ENCODE peak calls at places on chromosomes 12 and 14, in eight cellular contexts. O, E, L, X, B, I, A and W are unnamed samples.

GRCh38 chr12:46942579-46942978 is 116.8 kb upstream of the SLC38A4 start:
- DNase-seq in O (no peak), E (no peak), L (no peak), X (no peak), B (no peak), I (peak), A (no peak), W (no peak)

GRCh38 chr14:98189521-98189920 is 1082.5 kb downstream of the BCL11B start:
- DNase-seq in O (no peak), E (no peak), L (no peak), X (no peak), B (peak), I (no peak), A (no peak), W (no peak)

GRCh38 chr14:65531148-65531547 is 118.6 kb downstream of the FUT8 start:
- DNase-seq in O (no peak), E (no peak), L (no peak), X (no peak), B (no peak), I (no peak), A (no peak), W (no peak)

GRCh38 chr12:111034148-111034910 is 114.0 kb upstream of the MYL2 start:
- DNase-seq in O (peak), E (peak), L (peak), X (no peak), B (no peak), I (no peak), A (no peak), W (peak)

GRCh38 chr12:55280991-55281390 is 15.4 kb downstream of the OR6C6 start:
- DNase-seq in O (no peak), E (no peak), L (no peak), X (no peak), B (no peak), I (no peak), A (no peak), W (no peak)

GRCh38 chr14:89736866-89737265 is 217.7 kb downstream of the EFCAB11 start:
- DNase-seq in O (no peak), E (no peak), L (no peak), X (no peak), B (no peak), I (no peak), A (no peak), W (no peak)

GRCh38 chr14:77498120-77498979 is at the start of gene ISM2:
- DNase-seq in O (no peak), E (peak), L (peak), X (peak), B (peak), I (peak), A (peak), W (peak)

GRCh38 chr14:100673085-100673806 is 53.4 kb upstream of the DLK1 start:
- DNase-seq in O (no peak), E (no peak), L (peak), X (peak), B (no peak), I (no peak), A (peak), W (peak)

GRCh38 chr12:92411687-92412086 is 266.0 kb upstream of the BTG1 start:
- DNase-seq in O (no peak), E (no peak), L (no peak), X (no peak), B (no peak), I (no peak), A (no peak), W (no peak)

GRCh38 chr14:67584931-67585330 is 15.1 kb downstream of the PIGH start:
- DNase-seq in O (no peak), E (no peak), L (no peak), X (no peak), B (no peak), I (no peak), A (no peak), W (no peak)

GRCh38 chr14:53004976-53005375 is 54.1 kb upstream of the FERMT2 start:
- DNase-seq in O (no peak), E (no peak), L (no peak), X (no peak), B (no peak), I (peak), A (no peak), W (no peak)

GRCh38 chr12:108214486-108214885 is 85.4 kb downstream of the WSCD2 start:
- DNase-seq in O (no peak), E (no peak), L (peak), X (no peak), B (no peak), I (peak), A (peak), W (peak)

GRCh38 chr12:93234641-93235040 is 143.1 kb upstream of the NUDT4 start:
- DNase-seq in O (no peak), E (no peak), L (no peak), X (no peak), B (no peak), I (no peak), A (no peak), W (no peak)